ENCODE peak calls at places on chromosome 10, in eight cellular contexts. N, J, R, Y, C, W, A and O are unnamed samples.

GRCh38 chr10:48363617-48364355 is 57.3 kb downstream of the MAPK8 start:
- DNase-seq in N (peak), J (peak), R (no peak), A (peak), C (peak), W (peak), Y (peak), O (peak)

GRCh38 chr10:69801434-69802315 is at the start of gene COL13A1:
- DNase-seq in A (no peak), C (peak), W (peak), J (peak), Y (peak), N (no peak), R (peak), O (no peak)

GRCh38 chr10:87578799-87579401 is 74.2 kb downstream of the MINPP1 start:
- DNase-seq in A (no peak), J (no peak), W (no peak), N (no peak), R (no peak), Y (peak), C (peak), O (no peak)

GRCh38 chr10:59880976-59881510 is 25.3 kb downstream of the CCDC6 start:
- DNase-seq in Y (no peak), C (no peak), W (no peak), J (no peak), R (no peak), A (no peak), N (peak), O (peak)

GRCh38 chr10:46222364-46222935 is 64.3 kb upstream of the ANTXRL start:
- DNase-seq in Y (peak), J (no peak), W (peak), R (no peak), C (no peak), N (no peak), A (no peak), O (no peak)

GRCh38 chr10:32795598-32796183 is 162.3 kb downstream of the ITGB1 start:
- DNase-seq in J (peak), R (no peak), Y (peak), C (peak), W (peak), A (no peak), N (peak), O (peak)

GRCh38 chr10:76231258-76231934 is 800.0 kb downstream of the LRMDA start:
- DNase-seq in W (no peak), R (peak), J (peak), C (no peak), A (no peak), N (no peak), Y (peak), O (no peak)

GRCh38 chr10:97074256-97075145 is 111.3 kb downstream of the SLIT1 start:
- DNase-seq in R (no peak), N (no peak), J (peak), Y (no peak), C (no peak), A (no peak), W (no peak), O (no peak)

GRCh38 chr10:94571528-94571927 is 25.9 kb downstream of the HELLS start:
- DNase-seq in C (no peak), W (peak), A (no peak), Y (peak), J (no peak), N (no peak), R (no peak), O (no peak)

GRCh38 chr10:101258179-101258885 is 29.1 kb upstream of the LBX1 start:
- DNase-seq in Y (no peak), R (peak), J (peak), N (no peak), W (no peak), C (no peak), A (no peak), O (no peak)

GRCh38 chr10:6721480-6721879 is 141.4 kb upstream of the PRKCQ start:
- DNase-seq in A (peak), J (no peak), R (no peak), N (no peak), W (peak), C (peak), Y (peak), O (no peak)

GRCh38 chr10:62079885-62080559 is 178.5 kb downstream of the ARID5B start:
- DNase-seq in R (no peak), A (no peak), Y (no peak), J (no peak), N (no peak), C (no peak), W (no peak), O (peak)

GRCh38 chr10:91088300-91089140 is 131.9 kb upstream of the PCGF5 start:
- DNase-seq in C (no peak), W (peak), R (no peak), N (peak), A (no peak), J (no peak), Y (peak), O (peak)

GRCh38 chr10:103553743-103554487 is 60.4 kb downstream of the NEURL1 start:
- DNase-seq in A (no peak), J (peak), N (no peak), Y (no peak), W (no peak), C (no peak), R (no peak), O (no peak)

GRCh38 chr10:16545126-16545736 is 23.6 kb upstream of the C1QL3 start:
- DNase-seq in C (peak), R (peak), W (peak), J (peak), N (peak), Y (peak), A (peak), O (peak)

GRCh38 chr10:110775022-110775379 is 96.7 kb upstream of the PDCD4 start:
- DNase-seq in R (no peak), J (no peak), Y (no peak), A (no peak), W (no peak), N (no peak), C (peak), O (no peak)

GRCh38 chr10:96422525-96422924 is 63.7 kb upstream of the OPALIN start:
- DNase-seq in N (no peak), Y (no peak), R (no peak), A (no peak), J (no peak), W (no peak), C (no peak), O (no peak)

GRCh38 chr10:70858759-70859158 is 29.6 kb downstream of the PCBD1 start:
- DNase-seq in W (no peak), R (no peak), C (no peak), J (no peak), Y (no peak), A (no peak), N (no peak), O (no peak)

GRCh38 chr10:129593953-129594352 is 126.9 kb downstream of the MGMT start:
- DNase-seq in C (no peak), N (no peak), A (no peak), R (no peak), Y (no peak), J (peak), W (no peak), O (no peak)

GRCh38 chr10:58477122-58477521 is 35.5 kb upstream of the BICC1 start:
- DNase-seq in Y (peak), C (no peak), A (no peak), R (peak), J (peak), N (no peak), W (peak), O (no peak)

GRCh38 chr10:99418910-99419624 is 11.4 kb downstream of the GOT1 start:
- DNase-seq in J (no peak), N (no peak), W (no peak), Y (no peak), R (no peak), C (no peak), A (no peak), O (no peak)

GRCh38 chr10:107019154-107019553 is 145.4 kb downstream of the SORCS1 start:
- DNase-seq in A (no peak), C (no peak), R (no peak), W (no peak), Y (no peak), N (no peak), J (no peak), O (no peak)

GRCh38 chr10:58952747-58953466 is 223.5 kb upstream of the PHYHIPL start:
- DNase-seq in C (peak), W (peak), R (no peak), A (no peak), J (peak), Y (peak), N (peak), O (peak)

GRCh38 chr10:97069576-97070362 is 116.0 kb downstream of the SLIT1 start:
- DNase-seq in W (peak), J (peak), C (no peak), Y (peak), N (no peak), R (no peak), A (no peak), O (no peak)

GRCh38 chr10:129709627-129710509 is 242.8 kb downstream of the MGMT start:
- DNase-seq in A (no peak), R (no peak), J (peak), Y (no peak), N (no peak), W (no peak), C (no peak), O (no peak)

DNA sequence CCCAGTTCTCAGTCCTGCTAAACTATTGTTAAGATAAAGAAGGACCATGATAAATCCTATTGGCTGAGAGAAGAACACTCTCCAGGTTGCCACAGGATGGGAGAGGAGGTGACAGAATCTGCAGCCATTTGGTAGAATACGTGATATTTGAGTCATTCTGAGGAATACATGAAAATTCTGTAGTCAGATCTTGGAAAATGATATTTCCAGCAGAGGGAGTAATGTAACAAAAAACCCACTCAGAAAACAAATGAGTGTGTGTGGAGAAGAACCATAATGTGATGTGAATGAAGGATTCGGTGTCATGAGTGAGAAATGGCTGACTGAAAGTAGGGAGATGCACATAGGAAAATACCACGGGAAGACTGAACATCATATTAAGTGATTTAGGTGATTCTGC is 128.5 kb upstream of the PFKP start:
- DNase-seq in A (no peak), Y (peak), W (peak), R (no peak), C (no peak), N (no peak), J (no peak), O (no peak)
- TF ChIP-seq CTCF in A (peak), Y (peak), W (peak), R (no peak), C (peak), N (no peak), J (no peak), O (no peak)

GRCh38 chr10:122091722-122092121 is 102.8 kb downstream of the TACC2 start:
- DNase-seq in C (no peak), Y (no peak), A (no peak), R (no peak), J (no peak), W (no peak), N (no peak), O (no peak)

GRCh38 chr10:122085423-122085911 is 96.5 kb downstream of the TACC2 start:
- DNase-seq in Y (no peak), N (no peak), J (no peak), R (no peak), W (no peak), A (no peak), C (no peak), O (no peak)

GRCh38 chr10:122086416-122087240 is 97.7 kb downstream of the TACC2 start:
- DNase-seq in J (no peak), W (no peak), R (no peak), A (no peak), Y (no peak), C (no peak), N (no peak), O (no peak)

GRCh38 chr10:122087436-122087835 is 98.5 kb downstream of the TACC2 start:
- DNase-seq in J (no peak), C (no peak), R (no peak), A (no peak), W (no peak), N (no peak), Y (no peak), O (no peak)

DNA sequence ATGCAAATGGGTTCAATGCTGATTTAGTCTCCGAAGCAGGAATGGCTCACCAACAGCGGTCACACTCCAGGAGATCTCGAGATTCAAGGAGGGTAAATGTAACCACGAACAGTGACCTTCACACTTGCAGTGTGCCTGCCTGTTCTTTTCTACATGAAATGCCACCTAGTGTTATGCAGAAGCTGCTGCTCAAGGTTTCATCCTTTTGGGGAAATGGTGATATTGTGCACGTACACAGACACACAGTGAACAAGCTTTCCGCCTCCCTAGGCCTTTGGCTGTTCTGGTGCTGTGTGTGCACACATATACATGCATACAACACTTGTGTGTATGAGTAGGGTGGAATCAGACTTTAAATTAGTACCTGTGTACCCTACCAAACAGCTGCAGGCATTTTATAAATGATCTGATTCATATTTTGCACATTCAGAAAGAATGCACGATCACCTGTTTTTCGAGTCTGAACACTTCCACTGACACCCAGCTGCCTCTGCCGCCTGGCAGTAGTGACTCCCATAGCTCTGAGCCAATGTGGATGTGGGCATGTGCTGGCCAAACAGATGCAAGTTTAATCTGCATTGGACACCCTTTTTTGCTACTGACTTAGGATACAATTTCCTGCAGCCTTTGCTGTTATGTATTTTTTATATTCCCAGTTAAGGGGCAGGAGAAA is 100.5 kb downstream of the TACC2 start:
- DNase-seq in Y (no peak), R (no peak), J (no peak), A (no peak), C (no peak), W (no peak), N (no peak), O (no peak)
- TF ChIP-seq CTCF in Y (peak), R (no peak), J (no peak), A (no peak), C (no peak), W (no peak), N (no peak), O (no peak)

DNA sequence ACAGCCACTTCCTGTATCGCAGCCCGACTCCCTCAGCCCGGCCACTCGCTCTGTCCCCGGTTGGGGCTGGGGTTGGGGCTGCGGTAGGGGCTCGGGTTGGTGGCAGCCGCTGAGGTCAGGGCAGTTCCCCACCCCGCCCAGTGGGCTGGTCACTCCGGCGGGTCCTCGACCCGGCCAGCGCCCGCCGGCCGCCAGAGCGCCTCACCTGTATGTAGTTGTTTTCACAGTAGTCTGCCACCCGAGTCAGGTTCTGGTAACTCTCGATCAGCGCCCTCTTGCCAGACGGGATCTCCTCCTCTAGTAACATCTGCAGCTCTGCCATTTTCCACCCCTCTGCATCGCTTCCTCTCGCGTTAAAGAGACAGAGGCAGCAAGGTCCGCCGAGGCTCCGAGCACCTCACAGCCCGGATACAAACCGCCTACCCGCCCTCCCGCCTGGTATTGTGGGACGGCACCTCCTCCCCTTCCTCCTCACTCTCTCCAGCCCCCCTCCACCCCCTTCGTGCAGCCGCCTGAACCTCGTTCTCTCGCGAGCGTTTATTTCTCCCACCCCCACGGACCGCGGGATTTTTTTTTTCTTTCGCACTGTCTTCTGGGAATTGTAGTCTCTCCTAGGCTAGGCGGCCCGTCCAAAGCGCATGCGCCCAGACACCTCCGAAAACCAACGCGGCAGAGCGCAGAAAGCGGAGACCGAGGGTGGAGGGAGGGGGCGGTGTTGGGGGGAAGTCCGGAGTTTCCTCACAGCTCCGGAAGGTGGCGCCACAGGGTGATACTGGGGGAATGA is at the start of gene ABI1:
- DNase-seq in J (peak), C (peak), R (peak), A (peak), N (peak), W (peak), Y (peak), O (peak)
- TF ChIP-seq CTCF in J (no peak), C (peak), R (peak), A (peak), N (peak), W (no peak), Y (peak), O (peak)

GRCh38 chr10:112184379-112184778 is 814 bp upstream of the GPAM start:
- DNase-seq in N (no peak), J (no peak), Y (no peak), C (no peak), R (no peak), A (no peak), W (no peak), O (no peak)

GRCh38 chr10:112185959-112186358 is 2.4 kb upstream of the GPAM start:
- DNase-seq in N (no peak), R (no peak), W (no peak), C (no peak), Y (no peak), A (no peak), J (no peak), O (no peak)

GRCh38 chr10:112184052-112184371 is 447 bp upstream of the GPAM start:
- DNase-seq in R (no peak), C (no peak), W (no peak), J (no peak), N (no peak), A (no peak), Y (no peak), O (no peak)

GRCh38 chr10:112182808-112183328 is 697 bp downstream of the GPAM start:
- DNase-seq in C (no peak), A (no peak), J (peak), W (no peak), N (no peak), R (no peak), Y (no peak), O (no peak)

GRCh38 chr10:112183329-112184051 is at the start of gene GPAM:
- DNase-seq in J (peak), Y (peak), N (peak), C (peak), A (peak), R (peak), W (peak), O (peak)
- TF ChIP-seq CTCF in J (no peak), Y (no peak), N (no peak), C (no peak), A (no peak), R (no peak), W (no peak), O (no peak)

GRCh38 chr10:24513155-24513554 is 210.5 kb downstream of the ARHGAP21 start:
- DNase-seq in Y (peak), R (no peak), N (no peak), A (no peak), C (peak), J (peak), W (no peak), O (no peak)
- TF ChIP-seq CTCF in Y (peak), R (peak), N (no peak), A (peak), C (peak), J (peak), W (peak), O (no peak)

GRCh38 chr10:132347211-132347930 is 15.4 kb downstream of the LRRC27 start:
- DNase-seq in W (no peak), A (no peak), R (no peak), J (no peak), C (no peak), Y (no peak), N (no peak), O (no peak)
- TF ChIP-seq CTCF in W (no peak), A (no peak), R (no peak), J (no peak), C (no peak), Y (no peak), N (no peak), O (no peak)